ENCODE peak calls at places on chromosomes 12 and 14, in eight cellular contexts. U, Y, R, W, L, S, E and B are unnamed samples.

GRCh38 chr12:43278268-43278832 is 273.7 kb downstream of the ADAMTS20 start:
- DNase-seq in W (no peak), R (peak), L (no peak), U (no peak), Y (peak), E (no peak), S (no peak), B (peak)

GRCh38 chr12:89236748-89237428 is 115.4 kb downstream of the DUSP6 start:
- DNase-seq in L (no peak), Y (no peak), R (peak), E (no peak), W (peak), U (no peak), S (no peak), B (no peak)

GRCh38 chr14:52551696-52552062 is 626 bp downstream of the TXNDC16 start:
- DNase-seq in W (no peak), S (no peak), L (peak), U (no peak), R (peak), E (no peak), Y (peak), B (no peak)

GRCh38 chr14:51807355-51807754 is 53.1 kb upstream of the GNG2 start:
- DNase-seq in W (no peak), E (no peak), Y (no peak), S (no peak), R (no peak), U (no peak), L (peak), B (no peak)

GRCh38 chr12:74111688-74112360 is 425.8 kb upstream of the ATXN7L3B start:
- DNase-seq in R (peak), E (no peak), Y (no peak), S (no peak), L (peak), W (no peak), U (no peak), B (no peak)

GRCh38 chr14:105354541-105354940 is 40.0 kb downstream of the PACS2 start:
- DNase-seq in L (no peak), S (no peak), U (no peak), Y (no peak), R (no peak), E (no peak), W (no peak), B (no peak)

GRCh38 chr12:67649165-67650126 is 901 bp downstream of the DYRK2 start:
- DNase-seq in U (peak), R (peak), S (no peak), W (no peak), L (peak), Y (peak), E (no peak), B (peak)

GRCh38 chr12:100716949-100717732 is 77.4 kb upstream of the ANO4 start:
- DNase-seq in U (no peak), S (no peak), L (peak), R (no peak), Y (no peak), W (no peak), E (no peak), B (no peak)

GRCh38 chr12:65098364-65098763 is 22.7 kb downstream of the WIF1 start:
- DNase-seq in R (peak), L (no peak), U (no peak), S (no peak), Y (no peak), W (no peak), E (no peak), B (no peak)

GRCh38 chr12:98939350-98939749 is 294.3 kb downstream of the APAF1 start:
- DNase-seq in L (peak), Y (no peak), U (no peak), S (no peak), E (no peak), W (peak), R (peak), B (no peak)

GRCh38 chr14:101563654-101564443 is 2.6 kb downstream of the DIO3 start:
- DNase-seq in Y (no peak), L (no peak), S (no peak), E (no peak), W (no peak), R (no peak), U (no peak), B (no peak)

GRCh38 chr12:3789838-3790237 is 36.9 kb upstream of the CRACR2A start:
- DNase-seq in W (no peak), S (no peak), E (no peak), L (no peak), Y (no peak), R (no peak), U (no peak), B (no peak)

GRCh38 chr14:89258728-89259273 is 158.2 kb downstream of the FOXN3 start:
- DNase-seq in W (no peak), E (no peak), L (no peak), U (no peak), Y (peak), S (no peak), R (no peak), B (no peak)

GRCh38 chr14:35403085-35403396 is 1.5 kb downstream of the NFKBIA start:
- DNase-seq in W (no peak), Y (no peak), U (peak), R (no peak), E (no peak), S (no peak), L (no peak), B (no peak)

GRCh38 chr12:95548056-95548538 is 3.2 kb downstream of the USP44 start:
- DNase-seq in W (no peak), E (no peak), S (no peak), L (peak), U (peak), Y (no peak), R (no peak), B (no peak)

GRCh38 chr12:16509411-16509810 is 96.6 kb downstream of the LMO3 start:
- DNase-seq in S (no peak), L (no peak), R (no peak), W (no peak), E (no peak), U (no peak), Y (no peak), B (no peak)

GRCh38 chr12:11729008-11729407 is 79.5 kb downstream of the ETV6 start:
- DNase-seq in U (no peak), L (no peak), Y (no peak), S (no peak), R (no peak), W (no peak), E (no peak), B (no peak)

GRCh38 chr12:115984607-115985006 is 292.9 kb downstream of the MED13L start:
- DNase-seq in Y (no peak), L (no peak), S (no peak), E (no peak), U (no peak), W (no peak), R (no peak), B (no peak)

GRCh38 chr12:129179941-129180340 is 326.7 kb downstream of the GLT1D1 start:
- DNase-seq in U (no peak), W (no peak), Y (no peak), S (no peak), E (no peak), L (no peak), R (no peak), B (no peak)

GRCh38 chr12:110619534-110619953 is 5.6 kb downstream of the TCTN1 start:
- DNase-seq in S (no peak), E (no peak), R (peak), U (no peak), W (no peak), L (no peak), Y (peak), B (no peak)

GRCh38 chr14:90611936-90612335 is 204.3 kb downstream of the TTC7B start:
- DNase-seq in U (no peak), Y (no peak), L (no peak), S (no peak), E (no peak), R (no peak), W (no peak), B (no peak)

GRCh38 chr12:115351513-115352077 is 667.6 kb upstream of the TBX3 start:
- DNase-seq in Y (no peak), E (no peak), S (no peak), U (no peak), R (no peak), L (no peak), W (no peak), B (no peak)

GRCh38 chr12:118102609-118103008 is 1.2 kb downstream of the VSIG10 start:
- DNase-seq in W (no peak), R (no peak), Y (no peak), S (no peak), U (no peak), L (peak), E (no peak), B (no peak)

GRCh38 chr14:53663709-53664108 is 292.9 kb downstream of the BMP4 start:
- DNase-seq in R (no peak), W (no peak), Y (no peak), S (no peak), E (no peak), L (peak), U (no peak), B (no peak)

GRCh38 chr14:63248211-63248610 is 44.0 kb downstream of the RHOJ start:
- DNase-seq in Y (no peak), W (no peak), S (no peak), L (no peak), R (no peak), E (no peak), U (no peak), B (no peak)

GRCh38 chr14:76763362-76764041 is 2.2 kb downstream of the VASH1 start:
- DNase-seq in L (no peak), U (no peak), W (no peak), E (peak), R (no peak), S (no peak), Y (no peak), B (no peak)

GRCh38 chr12:53171725-53172329 is 8.7 kb upstream of the ZNF740 start:
- DNase-seq in Y (no peak), R (no peak), W (no peak), L (no peak), E (peak), S (no peak), U (no peak), B (no peak)

GRCh38 chr14:65287264-65288131 is 125.0 kb upstream of the FUT8 start:
- DNase-seq in R (peak), S (peak), E (no peak), W (no peak), Y (peak), L (no peak), U (peak), B (no peak)

GRCh38 chr14:101402936-101403660 is 158.2 kb upstream of the DIO3 start:
- DNase-seq in U (no peak), S (no peak), Y (no peak), E (no peak), L (no peak), W (no peak), R (no peak), B (no peak)

GRCh38 chr12:131552167-131552863 is 158.6 kb upstream of the SFSWAP start:
- DNase-seq in E (no peak), S (no peak), W (no peak), L (no peak), R (no peak), U (no peak), Y (no peak), B (no peak)

GRCh38 chr12:68267892-68268396 is 14.5 kb upstream of the IL22 start:
- DNase-seq in U (no peak), S (no peak), E (no peak), W (no peak), R (peak), L (no peak), Y (no peak), B (no peak)

GRCh38 chr12:1279050-1279449 is 288.0 kb downstream of the ERC1 start:
- DNase-seq in S (no peak), W (no peak), L (no peak), U (no peak), R (peak), Y (no peak), E (no peak), B (no peak)

GRCh38 chr12:56346663-56347062 is 8.0 kb downstream of the IL23A start:
- DNase-seq in S (no peak), L (no peak), W (no peak), Y (no peak), U (no peak), E (no peak), R (peak), B (no peak)

GRCh38 chr14:76780875-76781647 is 19.8 kb downstream of the VASH1 start:
- DNase-seq in L (no peak), Y (no peak), U (no peak), S (no peak), R (no peak), W (no peak), E (peak), B (no peak)